ENCODE peak calls at places on chromosomes 4 and X, in seven cellular contexts. One of them, this sample, is unnamed. For H3K36me3, the result is how much of the 10 kb centered on the place peaks cover.

GRCh38 chr4:20253799-20254409 is 2.2 kb downstream of the SLIT2 start:
- DNase-seq in neural progenitor cell: peak
- DNase-seq in fibroblast of lung: peak
- DNase-seq in hepatocyte: peak
- DNase-seq in HCT116: no peak
- DNase-seq in GM23338: peak
- DNase-seq in astrocyte: peak
- DNase-seq in this sample: peak

GRCh38 chr4:41203841-41204240 is 10.5 kb downstream of the APBB2 start:
- DNase-seq in fibroblast of lung: no peak
- DNase-seq in astrocyte: no peak
- DNase-seq in HCT116: no peak
- DNase-seq in hepatocyte: no peak
- DNase-seq in GM23338: no peak
- DNase-seq in neural progenitor cell: no peak
- DNase-seq in this sample: no peak

GRCh38 chr4:41882622-41883347 is 52.4 kb upstream of the TMEM33 start:
- DNase-seq in HCT116: no peak
- DNase-seq in astrocyte: no peak
- DNase-seq in fibroblast of lung: peak
- DNase-seq in GM23338: peak
- DNase-seq in hepatocyte: peak
- DNase-seq in neural progenitor cell: peak
- DNase-seq in this sample: peak

GRCh38 chrX:103442536-103442901 is 66.2 kb downstream of the BEX3 start:
- DNase-seq in neural progenitor cell: no peak
- DNase-seq in astrocyte: peak
- DNase-seq in hepatocyte: no peak
- DNase-seq in GM23338: no peak
- DNase-seq in fibroblast of lung: peak
- DNase-seq in HCT116: no peak
- DNase-seq in this sample: peak

GRCh38 chr4:107712236-107712635 is 7.8 kb downstream of the PAPSS1 start:
- DNase-seq in HCT116: no peak
- DNase-seq in astrocyte: peak
- DNase-seq in fibroblast of lung: no peak
- DNase-seq in hepatocyte: no peak
- DNase-seq in neural progenitor cell: no peak
- DNase-seq in GM23338: no peak
- DNase-seq in this sample: no peak

GRCh38 chr4:145216532-145216931 is 36.1 kb upstream of the OTUD4 start:
- DNase-seq in HCT116: peak
- DNase-seq in neural progenitor cell: no peak
- DNase-seq in GM23338: peak
- DNase-seq in astrocyte: no peak
- DNase-seq in fibroblast of lung: peak
- DNase-seq in hepatocyte: no peak
- DNase-seq in this sample: peak

GRCh38 chr4:3257691-3258482 is 8.9 kb downstream of the MSANTD1 start:
- DNase-seq in hepatocyte: no peak
- DNase-seq in astrocyte: peak
- DNase-seq in GM23338: no peak
- DNase-seq in fibroblast of lung: peak
- DNase-seq in neural progenitor cell: peak
- DNase-seq in HCT116: no peak
- DNase-seq in this sample: peak

GRCh38 chrX:16077811-16078210 is 45.6 kb upstream of the GRPR start:
- DNase-seq in neural progenitor cell: no peak
- DNase-seq in astrocyte: no peak
- DNase-seq in fibroblast of lung: no peak
- DNase-seq in hepatocyte: no peak
- DNase-seq in GM23338: no peak
- DNase-seq in HCT116: no peak
- DNase-seq in this sample: no peak

GRCh38 chr4:94457692-94458106 is 6.0 kb downstream of the PDLIM5 start:
- DNase-seq in neural progenitor cell: peak
- DNase-seq in GM23338: peak
- DNase-seq in astrocyte: no peak
- DNase-seq in HCT116: no peak
- DNase-seq in fibroblast of lung: peak
- DNase-seq in hepatocyte: no peak
- DNase-seq in this sample: no peak

GRCh38 chrX:120452131-120452530 is 17.0 kb downstream of the LAMP2 start:
- DNase-seq in HCT116: no peak
- DNase-seq in hepatocyte: peak
- DNase-seq in astrocyte: no peak
- DNase-seq in fibroblast of lung: peak
- DNase-seq in GM23338: peak
- DNase-seq in neural progenitor cell: peak
- DNase-seq in this sample: peak

GRCh38 chr4:81052119-81053068 is 21.9 kb downstream of the BMP3 start:
- DNase-seq in hepatocyte: peak
- DNase-seq in HCT116: peak
- DNase-seq in astrocyte: peak
- DNase-seq in GM23338: peak
- DNase-seq in neural progenitor cell: peak
- DNase-seq in fibroblast of lung: peak
- DNase-seq in this sample: peak

GRCh38 chr4:46393606-46394005 is 3.7 kb upstream of the GABRA2 start:
- DNase-seq in hepatocyte: no peak
- DNase-seq in HCT116: no peak
- DNase-seq in astrocyte: no peak
- DNase-seq in neural progenitor cell: no peak
- DNase-seq in fibroblast of lung: no peak
- DNase-seq in GM23338: no peak
- DNase-seq in this sample: no peak
- H3K36me3 ChIP-seq in hepatocyte: under half
- H3K36me3 ChIP-seq in HCT116: under half
- H3K36me3 ChIP-seq in astrocyte: under half
- H3K36me3 ChIP-seq in neural progenitor cell: under half
- H3K36me3 ChIP-seq in fibroblast of lung: under half
- H3K36me3 ChIP-seq in GM23338: under half
- H3K36me3 ChIP-seq in this sample: under half

GRCh38 chrX:73830489-73831414 is 267.8 kb downstream of the CHIC1 start:
- DNase-seq in fibroblast of lung: no peak
- DNase-seq in HCT116: no peak
- DNase-seq in hepatocyte: no peak
- DNase-seq in neural progenitor cell: no peak
- DNase-seq in GM23338: no peak
- DNase-seq in astrocyte: no peak
- DNase-seq in this sample: no peak
- TF ChIP-seq EZH2 in fibroblast of lung: no peak
- TF ChIP-seq EZH2 in HCT116: no peak
- TF ChIP-seq EZH2 in hepatocyte: no peak
- TF ChIP-seq EZH2 in neural progenitor cell: no peak
- TF ChIP-seq EZH2 in GM23338: no peak
- TF ChIP-seq EZH2 in astrocyte: no peak
- TF ChIP-seq EZH2 in this sample: no peak

GRCh38 chrX:105821471-105822081 is 763 bp upstream of the NRK start:
- DNase-seq in fibroblast of lung: peak
- DNase-seq in neural progenitor cell: peak
- DNase-seq in astrocyte: peak
- DNase-seq in hepatocyte: peak
- DNase-seq in HCT116: no peak
- DNase-seq in GM23338: peak
- DNase-seq in this sample: no peak
- H3K4me2 ChIP-seq in fibroblast of lung: peak
- H3K4me2 ChIP-seq in neural progenitor cell: peak
- H3K4me2 ChIP-seq in astrocyte: peak
- H3K4me2 ChIP-seq in hepatocyte: peak
- H3K4me2 ChIP-seq in HCT116: no peak
- H3K4me2 ChIP-seq in GM23338: peak
- H3K4me2 ChIP-seq in this sample: no peak

DNA sequence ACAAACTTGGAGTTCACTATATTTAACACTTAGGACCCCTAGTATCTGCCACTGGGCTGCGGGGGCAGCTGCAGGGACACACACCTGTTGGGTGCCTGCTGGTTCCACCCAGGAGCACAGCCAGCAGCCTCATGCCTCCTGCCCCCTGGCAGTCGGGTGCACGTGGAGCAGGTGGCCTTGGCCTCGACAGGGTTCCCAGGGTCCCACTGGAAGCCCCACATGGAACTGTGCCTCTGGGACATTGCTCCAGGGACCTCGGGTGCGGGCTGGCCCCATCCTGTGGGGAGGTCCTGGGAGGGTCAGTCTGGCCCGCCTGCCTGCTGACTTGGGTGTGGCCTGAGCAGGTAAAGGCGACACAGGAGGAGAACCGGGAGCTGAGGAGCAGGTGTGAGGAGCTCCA is 18.0 kb downstream of the TACC3 start:
- DNase-seq in neural progenitor cell: no peak
- DNase-seq in hepatocyte: no peak
- DNase-seq in GM23338: no peak
- DNase-seq in HCT116: no peak
- DNase-seq in fibroblast of lung: no peak
- DNase-seq in astrocyte: no peak
- DNase-seq in this sample: no peak
- H3K36me3 ChIP-seq in neural progenitor cell: under half
- H3K36me3 ChIP-seq in hepatocyte: under half
- H3K36me3 ChIP-seq in GM23338: half or more
- H3K36me3 ChIP-seq in HCT116: half or more
- H3K36me3 ChIP-seq in fibroblast of lung: under half
- H3K36me3 ChIP-seq in astrocyte: under half
- H3K36me3 ChIP-seq in this sample: under half